ENCODE peak calls at places on chromosome 1, in six cellular contexts. T, H, J, L, A and Z are unnamed samples.

GRCh38 chr1:180175291-180175690 is 20.6 kb downstream of the QSOX1 start:
- DNase-seq in J (no peak), L (no peak), T (no peak), A (no peak), H (no peak), Z (no peak)

GRCh38 chr1:33365560-33365997 is 44.7 kb upstream of the A3GALT2 start:
- DNase-seq in J (peak), L (peak), A (no peak), T (no peak), H (no peak), Z (no peak)

GRCh38 chr1:115465802-115466363 is 127.8 kb upstream of the NGF start:
- DNase-seq in L (no peak), J (no peak), T (no peak), H (no peak), A (no peak), Z (no peak)

GRCh38 chr1:81834921-81835698 is 34.4 kb downstream of the ADGRL2 start:
- DNase-seq in J (peak), L (peak), A (no peak), T (no peak), H (no peak), Z (no peak)

GRCh38 chr1:243968413-243968812 is 82.7 kb upstream of the ZBTB18 start:
- DNase-seq in L (peak), T (no peak), H (no peak), A (no peak), J (peak), Z (no peak)

GRCh38 chr1:200279810-200280411 is 129.9 kb downstream of the ZNF281 start:
- DNase-seq in J (peak), T (peak), A (peak), L (peak), H (peak), Z (peak)

GRCh38 chr1:113677250-113678158 is 81.8 kb downstream of the PHTF1 start:
- DNase-seq in H (peak), J (peak), T (no peak), L (peak), A (peak), Z (peak)

GRCh38 chr1:21955474-21956281 is 18.6 kb upstream of the HSPG2 start:
- DNase-seq in T (no peak), J (no peak), H (no peak), A (no peak), L (no peak), Z (no peak)

GRCh38 chr1:56545711-56546110 is 33.7 kb downstream of the PLPP3 start:
- DNase-seq in L (no peak), H (no peak), J (no peak), A (no peak), T (no peak), Z (no peak)

GRCh38 chr1:47918257-47918867 is 78.8 kb downstream of the TRABD2B start:
- DNase-seq in T (no peak), H (peak), J (no peak), A (no peak), L (no peak), Z (no peak)

GRCh38 chr1:40640314-40641076 is 25.0 kb downstream of the RIMS3 start:
- DNase-seq in T (no peak), L (no peak), J (no peak), H (no peak), A (no peak), Z (no peak)

GRCh38 chr1:226875641-226876295 is 5.4 kb downstream of the PSEN2 start:
- DNase-seq in T (no peak), L (peak), A (no peak), H (peak), J (no peak), Z (no peak)

GRCh38 chr1:59193443-59194093 is 103.3 kb upstream of the FGGY start:
- DNase-seq in A (no peak), T (no peak), L (no peak), J (no peak), H (no peak), Z (no peak)

GRCh38 chr1:226027861-226028260 is 28.7 kb upstream of the SDE2 start:
- DNase-seq in A (no peak), T (no peak), J (no peak), L (no peak), H (no peak), Z (no peak)

GRCh38 chr1:51850420-51851297 is 27.9 kb downstream of the NRDC start:
- DNase-seq in J (no peak), L (no peak), T (no peak), A (no peak), H (no peak), Z (no peak)

GRCh38 chr1:63147783-63148182 is 174.6 kb upstream of the FOXD3 start:
- DNase-seq in H (no peak), A (no peak), T (no peak), L (no peak), J (no peak), Z (no peak)

GRCh38 chr1:205954819-205955404 is 11.7 kb upstream of the SLC26A9 start:
- DNase-seq in A (no peak), L (no peak), H (no peak), T (no peak), J (no peak), Z (no peak)

GRCh38 chr1:203640723-203641523 is 14.3 kb downstream of the ATP2B4 start:
- DNase-seq in A (no peak), T (no peak), L (no peak), H (no peak), J (no peak), Z (no peak)

GRCh38 chr1:39381839-39382238 is 109.6 kb upstream of the BMP8A start:
- DNase-seq in T (no peak), A (no peak), L (peak), J (no peak), H (no peak), Z (no peak)

GRCh38 chr1:27018316-27018715 is 5.7 kb upstream of the TENT5B start:
- DNase-seq in A (no peak), L (no peak), T (no peak), H (no peak), J (no peak), Z (no peak)

GRCh38 chr1:200872446-200873115 is at the start of gene GPR25:
- DNase-seq in L (no peak), T (no peak), H (no peak), A (no peak), J (no peak), Z (peak)

GRCh38 chr1:26538480-26539412 is 9.2 kb downstream of the RPS6KA1 start:
- DNase-seq in L (peak), J (peak), T (no peak), A (peak), H (no peak), Z (peak)

GRCh38 chr1:183842817-183843187 is 37.9 kb downstream of the RGL1 start:
- DNase-seq in T (no peak), L (no peak), H (no peak), A (peak), J (no peak), Z (no peak)

GRCh38 chr1:38084700-38085099 is 38.1 kb upstream of the POU3F1 start:
- DNase-seq in A (no peak), T (no peak), H (no peak), L (no peak), J (no peak), Z (no peak)

GRCh38 chr1:32946413-32946812 is 18.2 kb downstream of the RNF19B start:
- DNase-seq in L (no peak), A (no peak), J (no peak), T (no peak), H (no peak), Z (no peak)

GRCh38 chr1:36386262-36387140 is 777 bp upstream of the STK40 start:
- DNase-seq in J (peak), H (peak), L (peak), T (peak), A (peak), Z (peak)

GRCh38 chr1:49051647-49052046 is 275.0 kb upstream of the BEND5 start:
- DNase-seq in L (no peak), H (no peak), T (no peak), J (no peak), A (no peak), Z (no peak)

GRCh38 chr1:205312866-205313680 is 8.5 kb downstream of the NUAK2 start:
- DNase-seq in T (no peak), J (no peak), H (no peak), A (no peak), L (no peak), Z (no peak)

GRCh38 chr1:199264283-199264682 is 625.4 kb downstream of the PTPRC start:
- DNase-seq in T (no peak), J (no peak), L (no peak), H (no peak), A (no peak), Z (no peak)

GRCh38 chr1:95118019-95118499 is 904 bp downstream of the TLCD4 start:
- DNase-seq in T (no peak), A (no peak), J (no peak), L (no peak), H (no peak), Z (no peak)

GRCh38 chr1:50920409-50920808 is 39.7 kb downstream of the FAF1 start:
- DNase-seq in L (no peak), T (no peak), A (no peak), J (no peak), H (no peak), Z (no peak)

GRCh38 chr1:31467005-31467674 is 54.1 kb downstream of the SERINC2 start:
- DNase-seq in L (peak), H (peak), T (no peak), J (no peak), A (no peak), Z (no peak)

GRCh38 chr1:235317179-235317578 is 10.8 kb downstream of the ARID4B start:
- DNase-seq in J (peak), H (no peak), L (no peak), T (no peak), A (peak), Z (peak)

GRCh38 chr1:168752171-168752570 is 23.2 kb upstream of the DPT start:
- DNase-seq in L (peak), H (peak), A (no peak), T (no peak), J (no peak), Z (no peak)

GRCh38 chr1:107430540-107431228 is 289.8 kb downstream of the NTNG1 start:
- DNase-seq in A (peak), L (peak), H (peak), J (peak), T (no peak), Z (peak)

GRCh38 chr1:218390625-218391024 is 45.5 kb downstream of the TGFB2 start:
- DNase-seq in A (no peak), J (no peak), L (peak), T (no peak), H (no peak), Z (no peak)

GRCh38 chr1:155052412-155053400 is 1.6 kb downstream of the ADAM15 start:
- DNase-seq in H (no peak), T (no peak), L (no peak), J (no peak), A (peak), Z (peak)
- TF ChIP-seq CTCF in H (peak), T (peak), L (peak), J (peak), A (peak), Z (peak)

GRCh38 chr1:109113787-109114568 is at the start of gene ELAPOR1:
- DNase-seq in H (peak), L (peak), A (peak), T (peak), J (peak), Z (peak)

GRCh38 chr1:109112652-109113285 is 1.1 kb upstream of the ELAPOR1 start:
- DNase-seq in T (peak), A (peak), H (peak), L (peak), J (peak), Z (peak)

GRCh38 chr1:109111386-109112055 is 2.4 kb upstream of the ELAPOR1 start:
- DNase-seq in A (no peak), H (no peak), T (no peak), J (peak), L (peak), Z (no peak)

GRCh38 chr1:109109906-109110305 is 4.0 kb upstream of the ELAPOR1 start:
- DNase-seq in A (no peak), H (no peak), T (no peak), L (no peak), J (no peak), Z (no peak)

DNA sequence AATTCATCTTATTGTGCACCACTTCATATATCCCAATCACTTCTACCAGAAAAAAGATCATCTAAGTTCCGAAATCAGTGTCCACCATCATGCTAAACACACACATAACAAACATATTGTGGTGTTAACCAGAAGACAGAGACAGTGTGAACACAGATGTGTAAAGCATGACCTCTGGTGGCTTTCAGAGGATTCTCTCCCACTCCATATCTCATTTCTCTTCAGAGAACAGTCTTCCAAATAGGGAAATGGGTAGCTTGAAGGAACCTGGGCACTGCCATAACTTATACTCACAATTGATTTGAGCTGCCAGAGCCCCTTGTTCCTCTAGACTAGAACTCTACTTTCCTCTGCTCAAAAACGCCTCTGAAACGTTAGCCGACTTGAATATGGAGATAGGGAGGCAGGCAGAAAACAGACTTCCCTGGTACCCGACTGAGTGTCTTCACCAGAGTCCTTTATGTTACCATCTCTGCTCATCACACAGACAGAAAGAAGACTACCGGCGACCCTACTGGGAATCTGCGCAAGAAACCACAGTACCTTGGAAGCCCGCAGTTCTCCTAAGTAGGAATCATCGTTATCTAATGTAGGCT is 1.8 kb upstream of the ELAPOR1 start:
- DNase-seq in A (peak), T (no peak), L (peak), H (no peak), J (peak), Z (no peak)
- TF ChIP-seq CTCF in A (no peak), T (no peak), L (peak), H (peak), J (peak), Z (peak)

GRCh38 chr1:202214089-202214843 is 20.7 kb downstream of the LGR6 start:
- DNase-seq in L (no peak), T (no peak), J (no peak), A (no peak), H (peak), Z (no peak)

GRCh38 chr1:202210969-202211368 is 17.4 kb downstream of the LGR6 start:
- DNase-seq in H (no peak), L (no peak), A (no peak), T (no peak), J (no peak), Z (no peak)

GRCh38 chr1:202215472-202216130 is 22.0 kb downstream of the LGR6 start:
- DNase-seq in L (no peak), H (no peak), T (no peak), A (no peak), J (no peak), Z (no peak)

GRCh38 chr1:202212787-202213186 is 19.2 kb downstream of the LGR6 start:
- DNase-seq in T (no peak), A (no peak), H (no peak), L (no peak), J (no peak), Z (no peak)

GRCh38 chr1:202213361-202214088 is 19.9 kb downstream of the LGR6 start:
- DNase-seq in J (no peak), T (no peak), L (no peak), A (no peak), H (no peak), Z (no peak)
- TF ChIP-seq CTCF in J (no peak), T (no peak), L (peak), A (no peak), H (peak), Z (no peak)

GRCh38 chr1:20483833-20484525 is 2.0 kb downstream of the CAMK2N1 start:
- DNase-seq in J (no peak), L (no peak), H (peak), T (no peak), A (peak), Z (peak)
- TF ChIP-seq CTCF in J (peak), L (peak), H (no peak), T (no peak), A (no peak), Z (no peak)

GRCh38 chr1:119475866-119476439 is 31.1 kb upstream of the HSD3B1 start:
- DNase-seq in A (peak), T (no peak), J (peak), L (peak), H (peak), Z (peak)
- TF ChIP-seq CTCF in A (peak), T (no peak), J (peak), L (peak), H (peak), Z (peak)

GRCh38 chr1:9020325-9020724 is 5.9 kb downstream of the SLC2A7 start:
- DNase-seq in T (no peak), H (no peak), A (no peak), J (no peak), L (no peak), Z (no peak)
- TF ChIP-seq CTCF in T (no peak), H (no peak), A (no peak), J (no peak), L (no peak), Z (no peak)